ENCODE peak calls at places on chromosomes 2 and 18, in four cellular contexts. E is A549, U is HepG2, J is endothelial cell of umbilical vein. C is an unnamed sample.
A peak's percentile ranks its signal among the peaks of the same experiment; 100 is the strongest.

GRCh38 chr2:152465541-152465940 is 130.6 kb downstream of the FMNL2 start:
- DNase-seq in J (no peak), E (no peak), U (no peak), C (no peak)

GRCh38 chr2:49770919-49771318 is 616.6 kb upstream of the FSHR start:
- DNase-seq in U (peak; percentile 53), J (no peak), E (no peak), C (peak; percentile 42)

GRCh38 chr2:161580426-161580825 is 43.8 kb upstream of the SLC4A10 start:
- DNase-seq in J (no peak), E (no peak), U (no peak), C (no peak)

GRCh38 chr2:11757101-11757500 is 10.7 kb downstream of the LPIN1 start:
- DNase-seq in U (no peak), J (no peak), E (no peak), C (no peak)

GRCh38 chr2:65076345-65076710 is 20.1 kb downstream of the CEP68 start:
- DNase-seq in U (no peak), E (no peak), J (peak; percentile 42), C (no peak)

GRCh38 chr2:185510060-185510459 is 228.5 kb upstream of the FSIP2 start:
- DNase-seq in E (no peak), J (no peak), U (no peak), C (no peak)

GRCh38 chr18:63454497-63454896 is 22.3 kb upstream of the SERPINB5 start:
- DNase-seq in J (no peak), E (peak; percentile 28), U (no peak), C (no peak)

GRCh38 chr2:23524261-23524706 is 139.3 kb downstream of the KLHL29 start:
- DNase-seq in E (no peak), U (no peak), J (peak; percentile 37), C (no peak)

GRCh38 chr2:195513119-195513518 is 143.9 kb upstream of the SLC39A10 start:
- DNase-seq in J (no peak), E (no peak), U (no peak), C (peak; percentile 38)

GRCh38 chr2:152950125-152950524 is 231.7 kb downstream of the ARL6IP6 start:
- DNase-seq in E (no peak), J (no peak), U (no peak), C (peak; percentile 12)

GRCh38 chr2:201916565-201916964 is 110.2 kb downstream of the CDK15 start:
- DNase-seq in U (no peak), E (no peak), J (no peak), C (no peak)

GRCh38 chr18:68847219-68847860 is 49.5 kb downstream of the CCDC102B start:
- DNase-seq in E (no peak), J (peak; percentile 64), U (peak; percentile 4), C (peak; percentile 26)

GRCh38 chr2:219289537-219290361 is 10.6 kb downstream of the DNAJB2 start:
- DNase-seq in U (no peak), J (peak; percentile 73), E (no peak), C (peak; percentile 48)

GRCh38 chr2:149166958-149167810 is 128.7 kb downstream of the LYPD6B start:
- DNase-seq in J (no peak), E (no peak), U (no peak), C (peak; percentile 99)

GRCh38 chr18:64110692-64111480 is 38.0 kb downstream of the LINC00305 start:
- DNase-seq in E (no peak), U (no peak), J (no peak), C (no peak)

GRCh38 chr2:101204400-101205095 is 48.1 kb upstream of the CNOT11 start:
- DNase-seq in J (no peak), E (peak; percentile 29), U (peak; percentile 40), C (peak; percentile 35)

GRCh38 chr2:148725569-148725968 is 81.0 kb downstream of the EPC2 start:
- DNase-seq in U (no peak), E (no peak), J (no peak), C (peak; percentile 12)

GRCh38 chr2:224034027-224034426 is 5.1 kb downstream of the SERPINE2 start:
- DNase-seq in U (no peak), J (no peak), E (no peak), C (no peak)

GRCh38 chr2:118841828-118842461 is 5.5 kb downstream of the EN1 start:
- DNase-seq in U (no peak), E (no peak), J (peak; percentile 19), C (no peak)

GRCh38 chr2:41935004-41935401 is 112.8 kb upstream of the PKDCC start:
- DNase-seq in U (no peak), E (no peak), J (no peak), C (no peak)

GRCh38 chr2:189542145-189542882 is 38.3 kb downstream of the SLC40A1 start:
- DNase-seq in U (peak; percentile 87), E (no peak), J (no peak), C (no peak)

GRCh38 chr2:83594841-83595720 is 864.0 kb downstream of the SUCLG1 start:
- DNase-seq in U (no peak), J (no peak), E (no peak), C (no peak)

GRCh38 chr2:199704358-199705238 is 146.4 kb downstream of the FTCDNL1 start:
- DNase-seq in J (peak; percentile 4), E (peak; percentile 40), U (peak; percentile 53), C (peak; percentile 83)

GRCh38 chr2:10217499-10217861 is 85.2 kb upstream of the HPCAL1 start:
- DNase-seq in E (no peak), U (no peak), J (no peak), C (no peak)

GRCh38 chr2:128604045-128604444 is 285.4 kb upstream of the HS6ST1 start:
- DNase-seq in E (no peak), J (no peak), U (no peak), C (no peak)

GRCh38 chr18:10546557-10547300 is 20.9 kb downstream of the NAPG start:
- DNase-seq in U (peak; percentile 46), J (peak; percentile 47), E (no peak), C (no peak)

GRCh38 chr18:10544093-10544748 is 18.4 kb downstream of the NAPG start:
- DNase-seq in J (no peak), E (no peak), U (no peak), C (no peak)

GRCh38 chr18:10537765-10538164 is 11.9 kb downstream of the NAPG start:
- DNase-seq in U (no peak), E (no peak), J (no peak), C (no peak)

GRCh38 chr18:10543277-10543676 is 17.4 kb downstream of the NAPG start:
- DNase-seq in E (no peak), J (no peak), U (no peak), C (no peak)
- TF ChIP-seq MYC in E (no peak), J (no peak), U (no peak), C (no peak)

DNA sequence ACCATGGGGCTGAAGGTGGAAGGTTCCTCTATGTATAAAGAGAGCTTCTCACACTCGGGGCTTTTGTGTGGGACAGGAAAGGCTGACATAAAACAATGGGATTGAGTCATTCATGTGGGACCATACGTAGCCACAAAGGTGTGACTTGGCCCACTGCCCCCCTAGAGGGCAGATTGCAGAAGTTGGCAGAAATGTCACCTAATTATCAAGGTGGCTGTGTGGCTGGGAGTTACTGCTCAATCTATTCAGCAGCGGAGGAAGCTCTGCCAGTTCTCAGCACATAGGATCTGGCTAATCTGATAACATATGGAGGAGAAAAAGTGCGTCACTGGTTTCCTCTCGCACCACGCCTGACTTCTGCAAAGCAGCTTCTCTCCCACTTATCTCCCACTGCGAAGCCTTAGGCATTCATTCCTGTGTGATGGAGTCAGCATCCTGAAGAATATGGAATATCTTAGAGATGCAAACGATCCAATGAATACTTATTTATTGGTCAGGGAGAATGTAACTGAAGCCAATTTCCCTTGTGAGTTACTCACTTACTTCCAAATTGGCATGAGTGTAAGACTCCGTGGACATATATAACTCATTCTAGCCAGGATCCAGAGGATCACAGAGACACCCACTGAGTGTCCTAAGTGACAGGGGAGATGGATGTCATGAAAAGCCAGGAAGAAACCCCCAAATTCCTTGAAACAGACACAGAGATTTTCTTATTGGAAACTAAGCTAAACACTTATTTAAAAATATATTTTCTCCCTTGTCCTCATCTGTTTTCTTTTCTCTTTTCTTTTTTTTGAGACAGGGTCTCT is 344.8 kb downstream of the TGIF1 start:
- DNase-seq in J (peak; percentile 97), U (no peak), E (no peak), C (no peak)
- TF ChIP-seq MAX in J (peak; percentile 6), U (no peak), E (peak; percentile 35), C (no peak)

DNA sequence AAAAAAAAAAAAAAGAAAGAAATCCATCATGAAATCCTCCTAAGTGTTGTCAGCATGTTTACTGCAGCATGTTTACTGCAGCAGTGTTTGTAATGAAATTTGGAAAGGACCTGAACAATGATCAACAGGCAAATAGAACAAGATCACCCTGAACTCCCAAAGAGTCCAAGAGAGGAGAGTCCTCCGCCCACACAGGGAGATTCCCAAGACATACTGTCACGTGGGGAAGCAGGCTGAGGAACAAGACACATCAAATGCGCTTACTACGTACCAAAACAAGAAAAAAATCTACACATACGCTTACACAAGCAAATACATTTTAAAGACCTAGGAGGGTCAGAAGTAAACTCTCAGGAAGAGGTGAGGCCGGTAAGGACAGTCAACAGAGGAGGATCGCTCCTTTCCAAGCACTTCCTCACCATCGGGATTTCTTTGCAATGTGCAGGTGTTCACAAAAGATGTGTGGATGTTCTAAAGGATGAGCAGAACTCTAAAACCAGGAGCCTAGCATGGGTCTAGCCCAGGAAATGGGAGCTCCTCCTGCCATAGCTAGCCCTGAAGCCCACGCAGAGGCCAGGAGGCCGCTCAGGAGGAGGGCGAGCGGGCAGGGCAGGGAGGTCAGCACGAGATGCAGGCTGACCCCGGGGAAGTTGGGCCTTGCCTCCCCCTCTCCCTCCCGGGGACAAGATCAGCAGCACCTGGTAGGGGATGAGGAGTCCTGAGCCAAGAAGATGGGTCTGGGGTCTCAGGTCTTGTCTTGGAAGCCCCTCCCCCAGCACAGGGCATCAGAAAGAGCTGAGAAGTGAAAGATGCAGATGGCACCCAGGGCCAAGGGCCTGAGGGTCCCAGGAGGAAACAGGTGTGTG is 66.4 kb downstream of the ZNF516 start:
- DNase-seq in U (no peak), E (no peak), J (no peak), C (no peak)
- TF ChIP-seq MYC in U (no peak), E (no peak), J (no peak), C (no peak)

GRCh38 chr2:98768765-98769476 is 38.0 kb upstream of the MGAT4A start:
- DNase-seq in J (peak; percentile 83), E (no peak), U (peak; percentile 88), C (no peak)
- TF ChIP-seq MAX in J (peak; percentile 83), E (no peak), U (peak; percentile 90), C (no peak)